ENCODE peak calls at places on chromosomes 1 and 21, in four cellular contexts. One of them, this sample, is unnamed.

GRCh38 chr21:14241322-14241721 is 25.4 kb downstream of the RBM11 start:
- DNase-seq in right lobe of liver: no peak
- DNase-seq in activated T-helper 1 cell treated with anti-CD3 and anti-CD28 coated beads, Interleukin-12 subunit alpha, Interleukin-12 subunit beta, Interleukin-2, Interleukin-4 antibody, amounts not matched to agents 30 ng/mL and 10 ng/mL and 1 ng/mL, durations not matched to agents 14 hours and 24 hours and 36 hours: no peak
- DNase-seq in cardiac muscle cell: no peak
- DNase-seq in this sample: no peak

GRCh38 chr1:94623560-94624148 is 82.1 kb upstream of the F3 start:
- DNase-seq in right lobe of liver: no peak
- DNase-seq in activated T-helper 1 cell treated with anti-CD3 and anti-CD28 coated beads, Interleukin-12 subunit alpha, Interleukin-12 subunit beta, Interleukin-2, Interleukin-4 antibody, amounts not matched to agents 30 ng/mL and 10 ng/mL and 1 ng/mL, durations not matched to agents 14 hours and 24 hours and 36 hours: no peak
- DNase-seq in cardiac muscle cell: no peak
- DNase-seq in this sample: no peak

GRCh38 chr1:60831780-60832179 is 250.6 kb upstream of the NFIA start:
- DNase-seq in right lobe of liver: no peak
- DNase-seq in activated T-helper 1 cell treated with anti-CD3 and anti-CD28 coated beads, Interleukin-12 subunit alpha, Interleukin-12 subunit beta, Interleukin-2, Interleukin-4 antibody, amounts not matched to agents 30 ng/mL and 10 ng/mL and 1 ng/mL, durations not matched to agents 14 hours and 24 hours and 36 hours: no peak
- DNase-seq in cardiac muscle cell: no peak
- DNase-seq in this sample: no peak

GRCh38 chr1:19110266-19110927 is 99.7 kb downstream of the UBR4 start:
- DNase-seq in right lobe of liver: no peak
- DNase-seq in activated T-helper 1 cell treated with anti-CD3 and anti-CD28 coated beads, Interleukin-12 subunit alpha, Interleukin-12 subunit beta, Interleukin-2, Interleukin-4 antibody, amounts not matched to agents 30 ng/mL and 10 ng/mL and 1 ng/mL, durations not matched to agents 14 hours and 24 hours and 36 hours: no peak
- DNase-seq in cardiac muscle cell: no peak
- DNase-seq in this sample: no peak

GRCh38 chr1:41511239-41511540 is 26.7 kb upstream of the EDN2 start:
- DNase-seq in right lobe of liver: no peak
- DNase-seq in activated T-helper 1 cell treated with anti-CD3 and anti-CD28 coated beads, Interleukin-12 subunit alpha, Interleukin-12 subunit beta, Interleukin-2, Interleukin-4 antibody, amounts not matched to agents 30 ng/mL and 10 ng/mL and 1 ng/mL, durations not matched to agents 14 hours and 24 hours and 36 hours: no peak
- DNase-seq in cardiac muscle cell: no peak
- DNase-seq in this sample: no peak

GRCh38 chr1:113057006-113057405 is 16.0 kb upstream of the LRIG2 start:
- DNase-seq in right lobe of liver: no peak
- DNase-seq in activated T-helper 1 cell treated with anti-CD3 and anti-CD28 coated beads, Interleukin-12 subunit alpha, Interleukin-12 subunit beta, Interleukin-2, Interleukin-4 antibody, amounts not matched to agents 30 ng/mL and 10 ng/mL and 1 ng/mL, durations not matched to agents 14 hours and 24 hours and 36 hours: no peak
- DNase-seq in cardiac muscle cell: no peak
- DNase-seq in this sample: no peak

GRCh38 chr1:31434101-31434871 is 21.3 kb downstream of the SERINC2 start:
- DNase-seq in right lobe of liver: no peak
- DNase-seq in activated T-helper 1 cell treated with anti-CD3 and anti-CD28 coated beads, Interleukin-12 subunit alpha, Interleukin-12 subunit beta, Interleukin-2, Interleukin-4 antibody, amounts not matched to agents 30 ng/mL and 10 ng/mL and 1 ng/mL, durations not matched to agents 14 hours and 24 hours and 36 hours: no peak
- DNase-seq in cardiac muscle cell: no peak
- DNase-seq in this sample: no peak

GRCh38 chr1:118931876-118932275 is 56.3 kb downstream of the TBX15 start:
- DNase-seq in right lobe of liver: no peak
- DNase-seq in activated T-helper 1 cell treated with anti-CD3 and anti-CD28 coated beads, Interleukin-12 subunit alpha, Interleukin-12 subunit beta, Interleukin-2, Interleukin-4 antibody, amounts not matched to agents 30 ng/mL and 10 ng/mL and 1 ng/mL, durations not matched to agents 14 hours and 24 hours and 36 hours: no peak
- DNase-seq in cardiac muscle cell: no peak
- DNase-seq in this sample: no peak

GRCh38 chr1:230415405-230416119 is 10.6 kb downstream of the PGBD5 start:
- DNase-seq in right lobe of liver: no peak
- DNase-seq in activated T-helper 1 cell treated with anti-CD3 and anti-CD28 coated beads, Interleukin-12 subunit alpha, Interleukin-12 subunit beta, Interleukin-2, Interleukin-4 antibody, amounts not matched to agents 30 ng/mL and 10 ng/mL and 1 ng/mL, durations not matched to agents 14 hours and 24 hours and 36 hours: no peak
- DNase-seq in cardiac muscle cell: no peak
- DNase-seq in this sample: no peak

GRCh38 chr1:112172294-112172882 is 182.9 kb upstream of the KCND3 start:
- DNase-seq in right lobe of liver: peak
- DNase-seq in activated T-helper 1 cell treated with anti-CD3 and anti-CD28 coated beads, Interleukin-12 subunit alpha, Interleukin-12 subunit beta, Interleukin-2, Interleukin-4 antibody, amounts not matched to agents 30 ng/mL and 10 ng/mL and 1 ng/mL, durations not matched to agents 14 hours and 24 hours and 36 hours: no peak
- DNase-seq in cardiac muscle cell: peak
- DNase-seq in this sample: peak

GRCh38 chr1:44406761-44407429 is 1.8 kb downstream of the RNF220 start:
- DNase-seq in right lobe of liver: peak
- DNase-seq in activated T-helper 1 cell treated with anti-CD3 and anti-CD28 coated beads, Interleukin-12 subunit alpha, Interleukin-12 subunit beta, Interleukin-2, Interleukin-4 antibody, amounts not matched to agents 30 ng/mL and 10 ng/mL and 1 ng/mL, durations not matched to agents 14 hours and 24 hours and 36 hours: peak
- DNase-seq in cardiac muscle cell: peak
- DNase-seq in this sample: no peak

GRCh38 chr1:43822040-43822439 is 111.6 kb upstream of the ARTN start:
- DNase-seq in right lobe of liver: no peak
- DNase-seq in activated T-helper 1 cell treated with anti-CD3 and anti-CD28 coated beads, Interleukin-12 subunit alpha, Interleukin-12 subunit beta, Interleukin-2, Interleukin-4 antibody, amounts not matched to agents 30 ng/mL and 10 ng/mL and 1 ng/mL, durations not matched to agents 14 hours and 24 hours and 36 hours: no peak
- DNase-seq in cardiac muscle cell: no peak
- DNase-seq in this sample: peak

GRCh38 chr1:116908821-116909510 is 750 bp upstream of the PTGFRN start:
- DNase-seq in right lobe of liver: no peak
- DNase-seq in activated T-helper 1 cell treated with anti-CD3 and anti-CD28 coated beads, Interleukin-12 subunit alpha, Interleukin-12 subunit beta, Interleukin-2, Interleukin-4 antibody, amounts not matched to agents 30 ng/mL and 10 ng/mL and 1 ng/mL, durations not matched to agents 14 hours and 24 hours and 36 hours: no peak
- DNase-seq in cardiac muscle cell: no peak
- DNase-seq in this sample: no peak

GRCh38 chr1:65558215-65558614 is 137.7 kb downstream of the LEPR start:
- DNase-seq in right lobe of liver: no peak
- DNase-seq in activated T-helper 1 cell treated with anti-CD3 and anti-CD28 coated beads, Interleukin-12 subunit alpha, Interleukin-12 subunit beta, Interleukin-2, Interleukin-4 antibody, amounts not matched to agents 30 ng/mL and 10 ng/mL and 1 ng/mL, durations not matched to agents 14 hours and 24 hours and 36 hours: no peak
- DNase-seq in cardiac muscle cell: no peak
- DNase-seq in this sample: no peak

GRCh38 chr1:204080163-204080903 is 7.4 kb downstream of the SOX13 start:
- DNase-seq in right lobe of liver: peak
- DNase-seq in activated T-helper 1 cell treated with anti-CD3 and anti-CD28 coated beads, Interleukin-12 subunit alpha, Interleukin-12 subunit beta, Interleukin-2, Interleukin-4 antibody, amounts not matched to agents 30 ng/mL and 10 ng/mL and 1 ng/mL, durations not matched to agents 14 hours and 24 hours and 36 hours: no peak
- DNase-seq in cardiac muscle cell: peak
- DNase-seq in this sample: peak

GRCh38 chr1:98351506-98352038 is 309.9 kb upstream of the SNX7 start:
- DNase-seq in right lobe of liver: no peak
- DNase-seq in activated T-helper 1 cell treated with anti-CD3 and anti-CD28 coated beads, Interleukin-12 subunit alpha, Interleukin-12 subunit beta, Interleukin-2, Interleukin-4 antibody, amounts not matched to agents 30 ng/mL and 10 ng/mL and 1 ng/mL, durations not matched to agents 14 hours and 24 hours and 36 hours: no peak
- DNase-seq in cardiac muscle cell: no peak
- DNase-seq in this sample: no peak

GRCh38 chr1:178060789-178061556 is 32.9 kb upstream of the RASAL2 start:
- DNase-seq in right lobe of liver: no peak
- DNase-seq in activated T-helper 1 cell treated with anti-CD3 and anti-CD28 coated beads, Interleukin-12 subunit alpha, Interleukin-12 subunit beta, Interleukin-2, Interleukin-4 antibody, amounts not matched to agents 30 ng/mL and 10 ng/mL and 1 ng/mL, durations not matched to agents 14 hours and 24 hours and 36 hours: no peak
- DNase-seq in cardiac muscle cell: peak
- DNase-seq in this sample: peak

GRCh38 chr21:44038063-44038462 is 26.0 kb downstream of the TRAPPC10 start:
- DNase-seq in right lobe of liver: no peak
- DNase-seq in activated T-helper 1 cell treated with anti-CD3 and anti-CD28 coated beads, Interleukin-12 subunit alpha, Interleukin-12 subunit beta, Interleukin-2, Interleukin-4 antibody, amounts not matched to agents 30 ng/mL and 10 ng/mL and 1 ng/mL, durations not matched to agents 14 hours and 24 hours and 36 hours: no peak
- DNase-seq in cardiac muscle cell: no peak
- DNase-seq in this sample: no peak

GRCh38 chr1:248807067-248807737 is 18.5 kb downstream of the SH3BP5L start:
- DNase-seq in right lobe of liver: peak
- DNase-seq in activated T-helper 1 cell treated with anti-CD3 and anti-CD28 coated beads, Interleukin-12 subunit alpha, Interleukin-12 subunit beta, Interleukin-2, Interleukin-4 antibody, amounts not matched to agents 30 ng/mL and 10 ng/mL and 1 ng/mL, durations not matched to agents 14 hours and 24 hours and 36 hours: peak
- DNase-seq in cardiac muscle cell: peak
- DNase-seq in this sample: no peak

GRCh38 chr1:187203257-187203656 is 374.5 kb downstream of the PLA2G4A start:
- DNase-seq in right lobe of liver: no peak
- DNase-seq in activated T-helper 1 cell treated with anti-CD3 and anti-CD28 coated beads, Interleukin-12 subunit alpha, Interleukin-12 subunit beta, Interleukin-2, Interleukin-4 antibody, amounts not matched to agents 30 ng/mL and 10 ng/mL and 1 ng/mL, durations not matched to agents 14 hours and 24 hours and 36 hours: no peak
- DNase-seq in cardiac muscle cell: no peak
- DNase-seq in this sample: no peak

GRCh38 chr1:218867941-218868656 is 305.6 kb upstream of the LYPLAL1 start:
- DNase-seq in right lobe of liver: no peak
- DNase-seq in activated T-helper 1 cell treated with anti-CD3 and anti-CD28 coated beads, Interleukin-12 subunit alpha, Interleukin-12 subunit beta, Interleukin-2, Interleukin-4 antibody, amounts not matched to agents 30 ng/mL and 10 ng/mL and 1 ng/mL, durations not matched to agents 14 hours and 24 hours and 36 hours: no peak
- DNase-seq in cardiac muscle cell: no peak
- DNase-seq in this sample: no peak

GRCh38 chr1:73604739-73605138 is 593.2 kb downstream of the LRRIQ3 start:
- DNase-seq in right lobe of liver: no peak
- DNase-seq in activated T-helper 1 cell treated with anti-CD3 and anti-CD28 coated beads, Interleukin-12 subunit alpha, Interleukin-12 subunit beta, Interleukin-2, Interleukin-4 antibody, amounts not matched to agents 30 ng/mL and 10 ng/mL and 1 ng/mL, durations not matched to agents 14 hours and 24 hours and 36 hours: no peak
- DNase-seq in cardiac muscle cell: no peak
- DNase-seq in this sample: no peak

GRCh38 chr1:30756545-30757195 is 904 bp downstream of the LAPTM5 start:
- DNase-seq in right lobe of liver: peak
- DNase-seq in activated T-helper 1 cell treated with anti-CD3 and anti-CD28 coated beads, Interleukin-12 subunit alpha, Interleukin-12 subunit beta, Interleukin-2, Interleukin-4 antibody, amounts not matched to agents 30 ng/mL and 10 ng/mL and 1 ng/mL, durations not matched to agents 14 hours and 24 hours and 36 hours: peak
- DNase-seq in cardiac muscle cell: no peak
- DNase-seq in this sample: no peak

GRCh38 chr21:17514124-17514481 is 1.3 kb downstream of the CXADR start:
- DNase-seq in right lobe of liver: no peak
- DNase-seq in activated T-helper 1 cell treated with anti-CD3 and anti-CD28 coated beads, Interleukin-12 subunit alpha, Interleukin-12 subunit beta, Interleukin-2, Interleukin-4 antibody, amounts not matched to agents 30 ng/mL and 10 ng/mL and 1 ng/mL, durations not matched to agents 14 hours and 24 hours and 36 hours: no peak
- DNase-seq in cardiac muscle cell: peak
- DNase-seq in this sample: no peak

GRCh38 chr1:61853545-61853944 is 111.3 kb downstream of the PATJ start:
- DNase-seq in right lobe of liver: no peak
- DNase-seq in activated T-helper 1 cell treated with anti-CD3 and anti-CD28 coated beads, Interleukin-12 subunit alpha, Interleukin-12 subunit beta, Interleukin-2, Interleukin-4 antibody, amounts not matched to agents 30 ng/mL and 10 ng/mL and 1 ng/mL, durations not matched to agents 14 hours and 24 hours and 36 hours: no peak
- DNase-seq in cardiac muscle cell: no peak
- DNase-seq in this sample: no peak